ENCODE peak calls at places on chromosomes 2 and 18, in four cellular contexts. P is GM23248, C is OCI-LY7, V is PC-3. S is an unnamed sample.

GRCh38 chr2:161613161-161613560 is 11.1 kb upstream of the SLC4A10 start:
- DNase-seq in P (no peak), C (no peak), V (no peak), S (no peak)

GRCh38 chr2:182792441-182792840 is 74.0 kb downstream of the FRZB start:
- DNase-seq in P (no peak), C (no peak), V (no peak), S (no peak)

GRCh38 chr2:42793314-42794270 is 1.2 kb upstream of the HAAO start:
- DNase-seq in P (peak), C (no peak), V (no peak), S (peak)

GRCh38 chr2:26884486-26884885 is 36.6 kb downstream of the DPYSL5 start:
- DNase-seq in P (no peak), C (no peak), V (no peak), S (no peak)

GRCh38 chr2:61096438-61096837 is 30.8 kb downstream of the SANBR start:
- DNase-seq in P (no peak), C (no peak), V (no peak), S (no peak)

GRCh38 chr18:79466591-79466990 is 70.9 kb downstream of the NFATC1 start:
- DNase-seq in P (no peak), C (peak), V (no peak), S (no peak)

GRCh38 chr2:237434916-237435315 is 21.0 kb upstream of the COL6A3 start:
- DNase-seq in P (peak), C (no peak), V (peak), S (no peak)

GRCh38 chr2:29482341-29482740 is 367.1 kb downstream of the CLIP4 start:
- DNase-seq in P (no peak), C (no peak), V (no peak), S (no peak)

GRCh38 chr2:3406501-3406900 is 27.0 kb downstream of the TRAPPC12 start:
- DNase-seq in P (no peak), C (no peak), V (no peak), S (no peak)

GRCh38 chr2:98158305-98158704 is 71.3 kb downstream of the VWA3B start:
- DNase-seq in P (no peak), C (no peak), V (no peak), S (no peak)

GRCh38 chr2:207253946-207254345 is 88.2 kb upstream of the KLF7 start:
- DNase-seq in P (peak), C (no peak), V (peak), S (no peak)

GRCh38 chr2:50722828-50723227 is 309.1 kb downstream of the NRXN1 start:
- DNase-seq in P (no peak), C (no peak), V (no peak), S (no peak)

GRCh38 chr2:69962986-69963730 is 1.7 kb upstream of the ASPRV1 start:
- DNase-seq in P (no peak), C (no peak), V (no peak), S (no peak)

GRCh38 chr2:33321236-33321731 is 155.2 kb upstream of the RASGRP3 start:
- DNase-seq in P (peak), C (no peak), V (peak), S (no peak)

GRCh38 chr18:4063545-4063944 is 391.6 kb downstream of the DLGAP1 start:
- DNase-seq in P (no peak), C (no peak), V (no peak), S (no peak)

GRCh38 chr18:457120-457519 is 43.4 kb downstream of the COLEC12 start:
- DNase-seq in P (peak), C (peak), V (no peak), S (peak)

GRCh38 chr2:151423760-151424159 is 14.1 kb downstream of the RIF1 start:
- DNase-seq in P (no peak), C (no peak), V (no peak), S (no peak)

GRCh38 chr2:207054521-207054920 is 111.2 kb downstream of the KLF7 start:
- DNase-seq in P (peak), C (no peak), V (peak), S (no peak)

GRCh38 chr18:60044290-60045006 is 144.7 kb downstream of the PMAIP1 start:
- DNase-seq in P (peak), C (no peak), V (peak), S (no peak)

GRCh38 chr2:239818086-239818485 is 207.1 kb downstream of the NDUFA10 start:
- DNase-seq in P (no peak), C (no peak), V (no peak), S (no peak)

GRCh38 chr2:107747964-107748583 is 78.6 kb upstream of the RGPD4 start:
- DNase-seq in P (no peak), C (no peak), V (no peak), S (no peak)

GRCh38 chr2:70173520-70173919 is 17.3 kb downstream of the C2orf42 start:
- DNase-seq in P (peak), C (no peak), V (no peak), S (no peak)

GRCh38 chr18:63042351-63042750 is 277.2 kb downstream of the BCL2 start:
- DNase-seq in P (no peak), C (no peak), V (no peak), S (no peak)

GRCh38 chr2:71613953-71614925 is 160.9 kb downstream of the DYSF start:
- DNase-seq in P (no peak), C (no peak), V (no peak), S (no peak)

GRCh38 chr2:119826370-119826961 is 66.7 kb downstream of the PTPN4 start:
- DNase-seq in P (peak), C (peak), V (peak), S (peak)

GRCh38 chr2:229634574-229635185 is 79.7 kb downstream of the DNER start:
- DNase-seq in P (no peak), C (no peak), V (no peak), S (peak)

GRCh38 chr2:144454466-144455287 is 65.2 kb downstream of the ZEB2 start:
- DNase-seq in P (peak), C (no peak), V (no peak), S (no peak)

GRCh38 chr18:70288171-70288850 is 534 bp upstream of the SOCS6 start:
- DNase-seq in P (peak), C (no peak), V (peak), S (no peak)

GRCh38 chr2:7671312-7671711 is 754.1 kb downstream of the RNF144A start:
- DNase-seq in P (peak), C (no peak), V (no peak), S (no peak)

GRCh38 chr2:14716319-14716718 is 83.8 kb downstream of the LRATD1 start:
- DNase-seq in P (no peak), C (no peak), V (no peak), S (peak)

GRCh38 chr2:55051026-55051866 is 995 bp upstream of the RTN4 start:
- DNase-seq in P (peak), C (peak), V (peak), S (peak)

GRCh38 chr2:70981421-70981820 is 3.0 kb downstream of the ANKRD53 start:
- DNase-seq in P (no peak), C (no peak), V (no peak), S (no peak)

GRCh38 chr2:159891917-159892691 is 94.1 kb upstream of the CD302 start:
- DNase-seq in P (peak), C (no peak), V (peak), S (no peak)

GRCh38 chr2:48221846-48222516 is 308.0 kb upstream of the STON1 start:
- DNase-seq in P (no peak), C (no peak), V (peak), S (no peak)

GRCh38 chr2:18271370-18272147 is 288.9 kb downstream of the RDH14 start:
- DNase-seq in P (no peak), C (no peak), V (no peak), S (no peak)

GRCh38 chr2:169415233-169415748 is 53.0 kb upstream of the LRP2 start:
- DNase-seq in P (no peak), C (peak), V (no peak), S (no peak)

GRCh38 chr2:118954297-118955060 is 12.5 kb downstream of the MARCO start:
- DNase-seq in P (no peak), C (no peak), V (peak), S (no peak)

GRCh38 chr18:47983946-47984345 is 53.5 kb upstream of the SMAD2 start:
- DNase-seq in P (no peak), C (no peak), V (no peak), S (peak)

GRCh38 chr2:105571445-105571987 is 172.7 kb upstream of the FHL2 start:
- DNase-seq in P (no peak), C (no peak), V (no peak), S (no peak)
- TF ChIP-seq EZH2phosphoT487 in P (no peak), C (no peak), V (no peak), S (no peak)

DNA sequence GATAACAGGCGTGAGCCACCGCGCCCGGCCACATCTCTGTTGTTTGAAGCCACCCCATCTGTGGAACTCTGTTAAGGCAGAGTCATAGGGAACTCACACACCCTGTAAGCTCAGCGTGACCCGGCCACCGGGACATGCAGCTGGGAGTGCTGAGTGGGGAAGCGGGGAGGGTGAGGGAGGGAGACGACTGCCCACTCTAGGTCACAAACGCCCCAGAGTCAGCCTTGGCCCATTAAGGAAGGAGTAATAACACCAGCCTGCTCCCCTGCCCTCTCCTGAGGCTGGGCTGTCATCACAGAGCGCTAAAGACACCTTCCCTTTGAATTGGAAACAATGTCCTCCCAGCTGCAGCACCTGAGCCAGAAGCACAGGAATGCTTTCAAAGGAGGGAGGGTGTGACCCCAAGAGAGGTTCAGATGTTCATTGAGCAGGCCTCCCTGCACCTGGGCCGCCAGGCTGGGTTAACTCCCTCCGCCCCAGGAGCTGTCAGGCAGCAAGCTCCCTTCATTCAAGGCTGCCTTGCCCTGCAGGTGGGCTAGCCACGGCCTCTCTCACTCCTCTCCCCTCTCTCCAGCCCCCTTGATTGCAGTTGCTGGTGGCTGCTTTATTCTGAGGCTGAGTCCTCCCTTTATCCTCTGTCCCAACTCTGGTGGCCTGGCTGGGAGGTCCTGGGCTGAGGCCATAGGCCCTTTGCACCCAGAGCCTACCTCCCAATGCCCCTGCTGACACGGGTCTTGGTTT is 77.2 kb upstream of the HPCAL1 start:
- DNase-seq in P (no peak), C (no peak), V (no peak), S (no peak)
- TF ChIP-seq EZH2phosphoT487 in P (no peak), C (no peak), V (no peak), S (no peak)

GRCh38 chr2:16130541-16130880 is 190.2 kb downstream of the MYCN start:
- DNase-seq in P (no peak), C (no peak), V (no peak), S (no peak)

GRCh38 chr2:16126969-16127940 is 186.9 kb downstream of the MYCN start:
- DNase-seq in P (no peak), C (no peak), V (no peak), S (no peak)

GRCh38 chr2:16127958-16128357 is 187.6 kb downstream of the MYCN start:
- DNase-seq in P (no peak), C (no peak), V (no peak), S (no peak)

GRCh38 chr2:16129716-16130540 is 189.6 kb downstream of the MYCN start:
- DNase-seq in P (no peak), C (no peak), V (no peak), S (no peak)

DNA sequence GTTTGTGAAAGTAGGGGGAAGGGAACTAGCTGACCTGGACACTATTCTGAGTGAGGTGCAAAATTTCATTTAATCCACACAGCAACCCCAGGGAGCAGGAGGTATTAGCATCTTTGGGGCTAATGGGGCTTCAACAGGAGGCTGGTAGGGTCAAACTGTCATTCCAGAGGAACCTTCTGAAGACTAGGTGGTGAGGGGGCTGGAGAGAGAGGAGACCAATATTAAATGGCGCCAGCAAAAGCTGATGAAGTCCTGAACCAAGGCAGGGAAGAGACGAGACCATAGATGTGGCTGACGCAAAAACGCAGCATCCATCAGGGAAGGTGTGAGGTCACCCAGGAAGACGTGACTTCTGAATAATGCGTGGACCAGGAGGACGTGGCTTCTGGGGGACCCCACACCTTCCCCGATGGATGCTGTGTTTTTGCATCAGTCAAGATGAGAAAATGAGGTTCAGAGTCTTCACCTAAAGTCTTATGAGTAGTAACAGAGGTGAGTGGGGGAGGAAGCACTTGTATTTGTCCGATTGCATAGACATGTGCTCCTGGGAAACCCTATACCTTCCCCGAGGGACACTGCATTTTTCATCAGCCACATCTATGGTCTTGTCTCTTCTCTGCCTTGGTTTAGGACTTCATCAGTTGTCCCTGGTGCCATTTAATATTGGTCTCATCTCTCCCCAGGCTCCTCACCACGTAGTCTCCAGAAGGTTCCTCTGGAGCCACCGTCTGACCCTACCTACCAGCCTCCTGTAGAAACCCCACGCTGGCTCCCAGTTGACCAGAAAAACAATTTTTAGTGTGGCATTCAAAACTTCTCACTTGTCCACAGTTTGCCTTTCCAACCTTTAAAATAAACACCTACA is 188.6 kb downstream of the MYCN start:
- DNase-seq in P (no peak), C (no peak), V (no peak), S (no peak)
- TF ChIP-seq EZH2phosphoT487 in P (no peak), C (no peak), V (no peak), S (no peak)

GRCh38 chr2:38407111-38407682 is 30.1 kb upstream of the ATL2 start:
- DNase-seq in P (no peak), C (peak), V (no peak), S (no peak)
- TF ChIP-seq EZH2phosphoT487 in P (no peak), C (no peak), V (no peak), S (no peak)

GRCh38 chr2:218733615-218734021 is 23.0 kb downstream of the TTLL4 start:
- DNase-seq in P (peak), C (no peak), V (peak), S (no peak)
- TF ChIP-seq EZH2phosphoT487 in P (no peak), C (no peak), V (no peak), S (no peak)

GRCh38 chr18:32511147-32511546 is 40.5 kb upstream of the GAREM1 start:
- DNase-seq in P (peak), C (no peak), V (no peak), S (no peak)
- TF ChIP-seq EZH2phosphoT487 in P (no peak), C (no peak), V (no peak), S (no peak)

GRCh38 chr18:37721544-37722302 is 156.1 kb upstream of the CELF4 start:
- DNase-seq in P (no peak), C (no peak), V (no peak), S (no peak)
- TF ChIP-seq EZH2phosphoT487 in P (no peak), C (no peak), V (no peak), S (no peak)

DNA sequence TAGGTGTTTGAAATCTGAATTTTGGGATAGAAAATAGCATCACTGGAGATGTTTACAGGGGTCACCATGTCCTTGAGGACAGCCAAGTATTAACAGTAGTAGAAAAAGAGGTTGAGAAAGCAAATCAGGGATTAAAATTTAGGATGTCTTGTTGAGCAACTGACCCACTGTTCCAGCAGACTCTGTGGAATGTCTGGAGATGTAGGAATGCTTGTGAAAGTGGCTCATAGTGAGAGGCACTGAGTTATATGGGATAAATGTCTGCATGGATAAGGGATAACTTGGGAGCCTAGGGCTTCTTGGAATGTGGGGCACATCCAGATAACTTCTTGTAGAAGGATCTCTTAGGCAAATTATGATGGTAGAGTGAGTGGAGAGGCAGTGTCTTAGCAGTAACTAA is 495.0 kb downstream of the TMX3 start:
- DNase-seq in P (peak), C (no peak), V (no peak), S (no peak)
- TF ChIP-seq EZH2phosphoT487 in P (no peak), C (no peak), V (no peak), S (no peak)

GRCh38 chr2:181104512-181105121 is 124.2 kb downstream of the UBE2E3 start:
- DNase-seq in P (peak), C (peak), V (peak), S (peak)
- TF ChIP-seq EZH2phosphoT487 in P (no peak), C (no peak), V (no peak), S (no peak)

DNA sequence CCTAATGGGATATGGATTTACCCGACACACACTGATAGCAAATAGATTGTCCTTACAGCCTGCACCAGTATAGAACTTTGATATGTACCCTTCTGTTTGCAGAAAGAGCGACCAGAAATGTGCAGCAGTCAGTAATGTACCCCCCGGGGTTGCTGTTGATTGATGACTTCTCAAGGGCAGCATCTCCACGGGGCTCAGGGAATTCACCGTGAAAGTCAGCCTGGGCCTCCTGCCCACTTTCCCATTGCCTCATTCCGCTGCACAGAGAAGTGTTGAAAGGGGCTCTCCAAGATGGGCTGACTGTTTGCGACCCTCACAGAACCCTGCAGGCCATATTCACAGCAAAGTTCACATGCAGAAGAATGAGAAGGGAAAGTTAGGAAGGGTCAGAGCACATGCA is 241.3 kb downstream of the PRKCE start:
- DNase-seq in P (peak), C (no peak), V (no peak), S (no peak)
- TF ChIP-seq EZH2phosphoT487 in P (no peak), C (no peak), V (no peak), S (no peak)

S was measured in SK-N-SH.